ENCODE peak calls at places on chromosomes 16 and 17, in six cellular contexts. U is GM23248, H is mucosa of descending colon, Z is left ventricle myocardium inferior, V is thoracic aorta, Y is breast epithelium. L is an unnamed sample.

GRCh38 chr16:70688266-70688742 is 2.5 kb upstream of the MTSS2 start:
- DNase-seq in U (peak; percentile 60), H (peak; percentile 38), Z (peak; percentile 70), V (no peak), Y (no peak), L (peak; percentile 92)

GRCh38 chr17:77111916-77112315 is 28.9 kb upstream of the SEC14L1 start:
- DNase-seq in U (no peak), H (no peak), Z (no peak), V (no peak), Y (no peak), L (no peak)

GRCh38 chr17:56125830-56126819 is 27.1 kb upstream of the ANKFN1 start:
- DNase-seq in U (peak; percentile 79), H (peak; percentile 23), Z (no peak), V (no peak), Y (no peak), L (no peak)

GRCh38 chr17:10292057-10292931 is 80.5 kb downstream of the MYH13 start:
- DNase-seq in U (peak; percentile 96), H (no peak), Z (peak; percentile 46), V (no peak), Y (no peak), L (peak; percentile 80)

GRCh38 chr16:19410435-19411153 is 7.1 kb upstream of the TMC5 start:
- DNase-seq in U (peak; percentile 16), H (peak; percentile 72), Z (no peak), V (no peak), Y (peak; percentile 55), L (no peak)

GRCh38 chr17:31310260-31310659 is 3.6 kb downstream of the EVI2B start:
- DNase-seq in U (no peak), H (peak; percentile 25), Z (no peak), V (no peak), Y (no peak), L (no peak)

GRCh38 chr16:1979271-1980025 is 1.8 kb downstream of the NOXO1 start:
- DNase-seq in U (no peak), H (peak; percentile 93), Z (no peak), V (no peak), Y (peak; percentile 84), L (no peak)

GRCh38 chr17:5592382-5592781 is 8.1 kb upstream of the NLRP1 start:
- DNase-seq in U (peak; percentile 64), H (no peak), Z (no peak), V (no peak), Y (no peak), L (no peak)

GRCh38 chr16:86882586-86883280 is 304.4 kb downstream of the FOXL1 start:
- DNase-seq in U (peak; percentile 76), H (no peak), Z (peak; percentile 60), V (no peak), Y (no peak), L (peak; percentile 59)

GRCh38 chr17:73609688-73610210 is 34.5 kb downstream of the SDK2 start:
- DNase-seq in U (no peak), H (no peak), Z (no peak), V (no peak), Y (no peak), L (no peak)

GRCh38 chr17:67289174-67289876 is 44.3 kb upstream of the HELZ start:
- DNase-seq in U (peak; percentile 76), H (peak; percentile 40), Z (peak; percentile 90), V (peak; percentile 3), Y (peak; percentile 53), L (peak; percentile 88)

GRCh38 chr16:78249056-78249455 is 149.6 kb downstream of the WWOX start:
- DNase-seq in U (no peak), H (peak; percentile 70), Z (peak; percentile 32), V (no peak), Y (no peak), L (no peak)

GRCh38 chr16:19203374-19203966 is 35.4 kb downstream of the SYT17 start:
- DNase-seq in U (no peak), H (no peak), Z (no peak), V (no peak), Y (peak; percentile 67), L (no peak)

GRCh38 chr17:43831633-43832032 is 1.3 kb downstream of the MPP3 start:
- DNase-seq in U (no peak), H (no peak), Z (peak; percentile 83), V (no peak), Y (no peak), L (no peak)

GRCh38 chr17:43834106-43834505 is 1.2 kb upstream of the MPP3 start:
- DNase-seq in U (peak; percentile 56), H (no peak), Z (no peak), V (no peak), Y (no peak), L (peak; percentile 84)

GRCh38 chr17:43830510-43831145 is 2.3 kb downstream of the MPP3 start:
- DNase-seq in U (no peak), H (no peak), Z (no peak), V (no peak), Y (no peak), L (no peak)

GRCh38 chr17:43832976-43833829 is at the start of gene MPP3:
- DNase-seq in U (peak; percentile 90), H (peak; percentile 72), Z (peak; percentile 76), V (no peak), Y (peak; percentile 61), L (peak; percentile 78)

DNA sequence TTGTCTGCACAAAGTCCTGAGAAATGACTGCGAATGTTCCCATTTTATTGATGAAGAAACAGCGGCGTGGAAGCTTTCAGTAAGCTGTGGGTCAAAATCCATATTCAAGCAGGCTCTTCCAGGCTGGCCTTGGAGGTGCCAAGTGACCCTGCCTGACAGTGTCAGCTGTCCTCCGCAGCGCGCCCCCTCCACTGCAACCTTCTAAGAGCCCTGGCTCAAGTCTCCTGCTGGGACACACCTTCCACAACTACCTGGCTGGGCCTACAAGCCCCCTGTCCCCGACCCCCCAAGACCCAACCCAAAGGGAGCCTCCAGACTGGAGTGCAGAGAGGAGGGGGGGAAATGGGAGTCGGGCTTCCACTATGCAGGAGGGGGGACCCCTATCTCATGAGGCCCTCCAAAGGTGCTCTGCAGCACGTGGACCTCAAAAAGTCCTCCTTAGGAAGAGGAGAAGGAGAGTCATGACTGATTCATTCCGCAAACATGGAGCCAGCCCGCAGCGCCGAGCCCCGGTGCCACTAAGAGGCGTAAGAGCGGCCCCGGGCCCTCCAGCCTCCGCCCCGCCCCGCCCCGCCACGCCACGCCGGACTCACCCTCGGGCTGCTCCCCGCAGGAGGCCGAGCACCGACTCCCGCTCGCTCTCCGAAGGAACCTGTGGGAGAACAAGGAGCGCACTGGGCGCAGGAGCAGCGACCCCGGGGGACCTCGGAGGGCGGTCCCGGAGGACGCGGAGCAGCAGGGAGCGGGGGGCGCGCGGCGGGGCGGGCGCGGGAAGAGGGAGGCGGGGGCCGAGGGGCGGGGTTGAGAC is 574 bp downstream of the MPP3 start:
- DNase-seq in U (peak; percentile 91), H (peak; percentile 52), Z (peak; percentile 74), V (no peak), Y (no peak), L (peak; percentile 79)
- H3K4me1 ChIP-seq in U (peaks cover 14% of the 10 kb centered on the region), H (peaks cover 6% of the 10 kb centered on the region), Z (peaks cover 61% of the 10 kb centered on the region), V (peaks cover 24% of the 10 kb centered on the region), Y (no peaks in the 10 kb centered on the region), L (peaks cover 19% of the 10 kb centered on the region)

DNA sequence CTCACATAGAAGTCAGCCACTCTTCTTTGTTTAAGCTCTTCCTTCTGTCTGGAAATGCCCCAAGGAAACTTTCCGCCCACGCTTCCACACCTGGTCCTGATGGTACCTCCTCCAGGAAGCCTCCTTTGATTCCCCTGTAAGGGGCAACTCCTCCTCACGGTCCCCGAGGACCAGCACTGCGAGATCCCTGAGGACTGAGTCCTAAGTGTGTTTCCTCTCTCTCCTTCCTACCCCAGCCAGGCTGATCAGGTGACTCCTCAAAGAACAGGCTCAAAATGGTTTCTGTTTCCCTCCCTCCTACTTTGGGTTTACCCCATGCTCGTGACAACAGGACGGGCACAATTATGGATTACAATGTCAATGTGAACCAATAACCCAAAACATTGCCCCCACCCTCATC is 63.0 kb upstream of the MED9 start:
- DNase-seq in U (peak; percentile 62), H (no peak), Z (no peak), V (no peak), Y (no peak), L (peak; percentile 20)
- H3K4me1 ChIP-seq in U (peaks cover 43% of the 10 kb centered on the region), H (peaks cover 7% of the 10 kb centered on the region), Z (peaks cover 47% of the 10 kb centered on the region), V (peaks cover 24% of the 10 kb centered on the region), Y (no peaks in the 10 kb centered on the region), L (peaks cover 11% of the 10 kb centered on the region)

DNA sequence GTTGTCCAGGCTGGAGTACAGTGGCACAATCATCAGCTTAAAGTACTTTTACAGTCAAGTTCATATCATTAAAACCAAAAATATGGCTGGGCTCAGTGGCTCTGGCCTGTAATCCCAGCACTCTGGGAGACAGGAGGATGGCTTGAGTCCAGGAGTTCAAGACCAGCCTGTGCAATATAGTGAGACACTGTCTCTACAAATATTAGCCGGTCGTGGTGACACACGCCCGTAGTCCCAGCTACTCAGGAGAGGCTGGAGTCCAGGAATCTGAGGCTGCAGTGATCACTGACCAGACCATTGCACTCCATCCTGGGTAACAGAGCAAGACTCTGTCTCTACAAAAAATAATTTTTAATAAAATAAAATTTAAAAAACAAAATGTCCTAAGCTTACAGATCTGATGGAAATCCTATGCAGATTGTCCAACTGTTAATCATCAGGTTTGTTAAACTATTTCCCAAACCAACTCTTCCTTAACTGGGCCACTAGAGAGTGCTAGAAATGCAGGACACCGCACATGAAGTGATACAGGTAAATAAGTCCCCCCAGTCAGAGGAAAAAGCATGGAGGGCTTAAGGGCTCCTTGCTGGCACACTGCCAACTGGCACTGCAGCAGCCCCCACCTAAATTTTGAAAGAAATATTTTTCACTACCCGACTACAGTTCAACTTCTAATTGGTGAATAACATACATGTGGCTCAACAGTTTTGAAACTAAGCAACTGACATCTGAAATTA is 2.8 kb downstream of the USP22 start:
- DNase-seq in U (peak; percentile 74), H (peak; percentile 31), Z (no peak), V (no peak), Y (no peak), L (peak; percentile 71)
- H3K4me1 ChIP-seq in U (peaks cover 36% of the 10 kb centered on the region), H (peaks cover 53% of the 10 kb centered on the region), Z (peaks cover 85% of the 10 kb centered on the region), V (peaks cover 66% of the 10 kb centered on the region), Y (no peaks in the 10 kb centered on the region), L (peaks cover 73% of the 10 kb centered on the region)

GRCh38 chr17:62565817-62566216 is 61.7 kb upstream of the MRC2 start:
- DNase-seq in U (peak; percentile 91), H (no peak), Z (no peak), V (no peak), Y (no peak), L (no peak)
- H3K4me1 ChIP-seq in U (peaks cover 36% of the 10 kb centered on the region), H (peaks cover 8% of the 10 kb centered on the region), Z (peaks cover 5% of the 10 kb centered on the region), V (no peaks in the 10 kb centered on the region), Y (no peaks in the 10 kb centered on the region), L (no peaks in the 10 kb centered on the region)

DNA sequence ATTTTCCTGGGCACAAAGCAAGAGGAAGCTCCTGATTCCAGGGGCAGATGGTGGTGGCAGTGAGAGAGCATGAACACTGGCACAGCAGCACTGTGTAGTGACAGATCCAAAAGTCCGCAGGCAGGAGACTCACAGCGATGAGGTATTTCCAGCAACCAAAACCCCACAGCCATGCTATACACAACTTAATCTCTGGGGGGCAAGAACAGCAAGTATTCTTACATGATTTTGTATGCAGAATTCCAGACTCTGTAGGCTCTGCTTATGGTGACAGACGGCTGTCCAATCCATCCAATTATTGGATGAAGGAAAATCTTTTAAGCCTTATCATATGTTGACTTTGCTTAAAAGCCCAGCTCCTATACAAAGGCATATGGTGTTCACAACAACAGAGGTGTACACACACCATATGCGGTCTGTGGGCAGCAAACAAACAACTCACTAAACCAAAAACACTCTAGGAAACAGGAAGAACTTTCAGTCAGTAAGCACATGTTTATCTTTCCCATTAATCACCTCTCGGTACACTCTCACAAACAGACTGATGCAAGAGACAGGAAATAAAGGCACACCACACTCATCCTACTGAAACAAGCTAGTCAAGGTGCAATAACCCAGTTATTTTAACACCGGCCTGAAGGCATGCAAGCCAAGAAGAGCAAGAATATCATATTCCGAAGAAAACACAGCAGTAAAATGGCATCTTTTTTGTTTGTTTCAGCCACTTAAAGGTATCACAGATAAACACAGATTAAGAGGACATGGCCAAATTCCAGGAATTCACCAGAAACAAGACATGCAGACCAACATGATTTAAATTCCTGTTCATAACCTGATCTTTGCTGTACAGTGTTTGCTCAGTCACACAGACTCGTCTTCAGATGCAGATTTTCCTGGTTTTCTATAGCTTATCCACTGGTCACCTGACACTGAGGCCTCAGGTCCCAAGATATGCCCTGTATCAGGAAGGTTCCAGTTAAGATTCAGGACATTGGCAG is 47.8 kb downstream of the ERN1 start:
- DNase-seq in U (peak; percentile 73), H (no peak), Z (no peak), V (no peak), Y (no peak), L (no peak)
- H3K4me1 ChIP-seq in U (peaks cover 26% of the 10 kb centered on the region), H (peaks cover 50% of the 10 kb centered on the region), Z (peaks cover 36% of the 10 kb centered on the region), V (peaks cover 16% of the 10 kb centered on the region), Y (no peaks in the 10 kb centered on the region), L (no peaks in the 10 kb centered on the region)